ENCODE peak calls at places on chromosome 2, in ten cellular contexts. D, N, I, F, R, V, E, P, M and C are unnamed samples. For H3K4me1 and H3K36me3, the result is how much of the 10 kb centered on the place peaks cover.

GRCh38 chr2:55109219-55109891 is 59.1 kb upstream of the RTN4 start:
- DNase-seq in D (no peak), N (no peak), I (peak), F (no peak), R (no peak), V (no peak), E (no peak), P (no peak), M (no peak), C (no peak)

GRCh38 chr2:198424112-198424511 is 619.7 kb downstream of the PLCL1 start:
- DNase-seq in D (no peak), N (no peak), I (no peak), F (no peak), R (no peak), V (no peak), E (no peak), P (no peak), M (no peak), C (no peak)

GRCh38 chr2:240644859-240645301 is 19.6 kb downstream of the GPR35 start:
- DNase-seq in D (no peak), N (no peak), I (no peak), F (no peak), R (no peak), V (no peak), E (no peak), P (no peak), M (no peak), C (peak)

GRCh38 chr2:167487728-167488127 is 599.4 kb downstream of the XIRP2 start:
- DNase-seq in D (no peak), N (no peak), I (no peak), F (no peak), R (no peak), V (no peak), E (no peak), P (no peak), M (no peak), C (no peak)

GRCh38 chr2:19114754-19115231 is 243.6 kb downstream of the OSR1 start:
- DNase-seq in D (no peak), N (no peak), I (peak), F (no peak), R (no peak), V (no peak), E (no peak), P (no peak), M (no peak), C (peak)

GRCh38 chr2:134818321-134818720 is 20.1 kb upstream of the ACMSD start:
- DNase-seq in D (no peak), N (no peak), I (no peak), F (no peak), R (no peak), V (no peak), E (no peak), P (peak), M (no peak), C (no peak)

GRCh38 chr2:215367647-215368492 is 56.0 kb downstream of the ATIC start:
- DNase-seq in D (no peak), N (no peak), I (no peak), F (no peak), R (no peak), V (no peak), E (no peak), P (no peak), M (no peak), C (no peak)

GRCh38 chr2:112877423-112877822 is 33.5 kb upstream of the IL37 start:
- DNase-seq in D (no peak), N (no peak), I (no peak), F (no peak), R (no peak), V (no peak), E (no peak), P (no peak), M (no peak), C (no peak)

GRCh38 chr2:40281021-40281940 is 170.6 kb downstream of the SLC8A1 start:
- DNase-seq in D (no peak), N (no peak), I (no peak), F (no peak), R (no peak), V (peak), E (peak), P (peak), M (no peak), C (no peak)

GRCh38 chr2:60003076-60003475 is 550.4 kb downstream of the BCL11A start:
- DNase-seq in D (no peak), N (no peak), I (no peak), F (no peak), R (no peak), V (no peak), E (no peak), P (no peak), M (no peak), C (no peak)

GRCh38 chr2:168851674-168852320 is 38.4 kb downstream of the SPC25 start:
- DNase-seq in D (no peak), N (no peak), I (no peak), F (no peak), R (no peak), V (peak), E (no peak), P (peak), M (no peak), C (no peak)

GRCh38 chr2:138445227-138445626 is 56.3 kb upstream of the SPOPL start:
- DNase-seq in D (no peak), N (no peak), I (no peak), F (no peak), R (no peak), V (no peak), E (no peak), P (no peak), M (no peak), C (no peak)

GRCh38 chr2:171436307-171436706 is 2.3 kb downstream of the DCAF17 start:
- DNase-seq in D (no peak), N (no peak), I (no peak), F (no peak), R (no peak), V (no peak), E (no peak), P (no peak), M (no peak), C (no peak)

GRCh38 chr2:120398051-120398960 is 52.4 kb downstream of the INHBB start:
- DNase-seq in D (no peak), N (no peak), I (no peak), F (no peak), R (no peak), V (no peak), E (no peak), P (no peak), M (peak), C (no peak)

GRCh38 chr2:227214622-227215041 is 50.2 kb downstream of the COL4A3 start:
- DNase-seq in D (no peak), N (no peak), I (no peak), F (no peak), R (no peak), V (no peak), E (no peak), P (no peak), M (no peak), C (no peak)

GRCh38 chr2:75431757-75432156 is 129.0 kb downstream of the EVA1A start:
- DNase-seq in D (no peak), N (no peak), I (no peak), F (no peak), R (no peak), V (no peak), E (no peak), P (no peak), M (no peak), C (no peak)

GRCh38 chr2:75429036-75429435 is 131.7 kb downstream of the EVA1A start:
- DNase-seq in D (no peak), N (no peak), I (no peak), F (no peak), R (no peak), V (no peak), E (no peak), P (no peak), M (no peak), C (no peak)

GRCh38 chr2:75428060-75428459 is 132.7 kb downstream of the EVA1A start:
- DNase-seq in D (no peak), N (no peak), I (no peak), F (no peak), R (no peak), V (no peak), E (no peak), P (no peak), M (no peak), C (no peak)

GRCh38 chr2:75431276-75431675 is 129.5 kb downstream of the EVA1A start:
- DNase-seq in D (no peak), N (no peak), I (no peak), F (no peak), R (no peak), V (no peak), E (no peak), P (no peak), M (no peak), C (no peak)

GRCh38 chr2:75428627-75429026 is 132.1 kb downstream of the EVA1A start:
- DNase-seq in D (no peak), N (no peak), I (no peak), F (no peak), R (no peak), V (no peak), E (no peak), P (no peak), M (no peak), C (no peak)
- H3K4me1 ChIP-seq in D (under half), N (under half), I (under half), F (under half), R (under half), V (under half), E (under half), P (under half), M (under half), C (under half)

GRCh38 chr2:130864830-130865229 is 28.1 kb downstream of the ARHGEF4 start:
- DNase-seq in D (no peak), N (no peak), I (no peak), F (no peak), R (no peak), V (peak), E (no peak), P (peak), M (no peak), C (peak)

GRCh38 chr2:130870161-130870485 is 33.4 kb downstream of the ARHGEF4 start:
- DNase-seq in D (no peak), N (no peak), I (no peak), F (no peak), R (no peak), V (no peak), E (no peak), P (no peak), M (no peak), C (no peak)

GRCh38 chr2:130869441-130870160 is 32.9 kb downstream of the ARHGEF4 start:
- DNase-seq in D (no peak), N (no peak), I (no peak), F (no peak), R (no peak), V (no peak), E (no peak), P (no peak), M (no peak), C (no peak)

GRCh38 chr2:130870779-130871178 is 34.1 kb downstream of the ARHGEF4 start:
- DNase-seq in D (no peak), N (no peak), I (no peak), F (no peak), R (no peak), V (no peak), E (no peak), P (no peak), M (no peak), C (no peak)

GRCh38 chr2:130865401-130865800 is 28.7 kb downstream of the ARHGEF4 start:
- DNase-seq in D (no peak), N (peak), I (no peak), F (no peak), R (no peak), V (no peak), E (no peak), P (no peak), M (no peak), C (no peak)
- H3K4me3 ChIP-seq in D (no peak), N (no peak), I (no peak), F (no peak), R (no peak), V (no peak), E (no peak), P (no peak), M (no peak), C (no peak)

GRCh38 chr2:85607268-85608215 is 4.3 kb downstream of the C2orf68 start:
- DNase-seq in D (no peak), N (no peak), I (no peak), F (no peak), R (no peak), V (no peak), E (no peak), P (no peak), M (no peak), C (no peak)
- H3K36me3 ChIP-seq in D (under half), N (under half), I (under half), F (under half), R (under half), V (under half), E (under half), P (under half), M (under half), C (under half)

DNA sequence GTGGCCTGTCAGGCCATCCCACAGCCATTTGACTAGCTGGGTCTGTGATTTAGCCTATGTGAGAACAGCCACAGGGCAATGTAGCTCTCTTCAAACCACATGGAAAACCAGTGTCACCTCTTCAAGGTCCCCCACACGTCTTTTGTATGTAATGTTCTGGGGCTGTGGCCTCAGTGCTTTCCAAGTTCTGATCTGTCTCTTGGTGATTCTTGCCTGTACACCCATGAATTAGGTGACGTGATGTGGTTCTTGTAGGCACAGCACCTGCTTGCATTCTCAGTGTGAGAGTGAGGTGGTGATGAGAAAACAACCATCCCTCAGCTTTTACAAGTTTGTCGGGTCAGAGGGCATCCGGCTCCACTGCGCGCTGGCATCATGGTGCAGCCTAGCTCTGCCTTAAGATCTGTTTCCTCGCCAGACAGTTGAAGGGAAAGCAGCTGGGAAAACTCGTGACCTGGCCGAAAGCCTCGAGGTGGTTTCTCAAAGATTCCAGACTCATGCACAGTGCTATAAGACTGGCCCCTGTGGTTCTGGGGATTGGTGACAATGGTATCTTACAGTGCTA is 125.8 kb downstream of the TANC1 start:
- DNase-seq in D (no peak), N (no peak), I (no peak), F (no peak), R (peak), V (peak), E (no peak), P (peak), M (peak), C (peak)
- H3K4me1 ChIP-seq in D (under half), N (under half), I (half or more), F (under half), R (under half), V (under half), E (under half), P (half or more), M (under half), C (half or more)